ENCODE peak calls at places on chromosomes 4 and X, in seven cellular contexts. G is activated naive CD4-positive, alpha-beta T cell; E is upper lobe of left lung; A is GM10248; P is EL; K is astrocyte; W is uterus. Y is an unnamed sample.

GRCh38 chrX:154409222-154409871 is at the start of gene DNASE1L1:
- DNase-seq in G (no peak), E (peak; percentile 92), A (peak; percentile 75), P (peak; percentile 93), K (peak; percentile 82), W (peak; percentile 79), Y (peak; percentile 60)

GRCh38 chr4:137896221-137896737 is 345.9 kb downstream of the SLC7A11 start:
- DNase-seq in G (no peak), E (no peak), A (no peak), P (no peak), K (peak; percentile 23), W (no peak), Y (no peak)

GRCh38 chrX:10168226-10168625 is 11.5 kb downstream of the CLCN4 start:
- DNase-seq in G (no peak), E (no peak), A (no peak), P (no peak), K (no peak), W (no peak), Y (no peak)

GRCh38 chrX:111375747-111376146 is 36.2 kb downstream of the DCX start:
- DNase-seq in G (no peak), E (no peak), A (no peak), P (no peak), K (no peak), W (no peak), Y (no peak)

GRCh38 chrX:41241962-41242361 is 92.0 kb upstream of the DDX3X start:
- DNase-seq in G (no peak), E (no peak), A (no peak), P (no peak), K (no peak), W (no peak), Y (no peak)

GRCh38 chrX:132294776-132295495 is 75.7 kb upstream of the RAP2C start:
- DNase-seq in G (no peak), E (no peak), A (no peak), P (no peak), K (no peak), W (no peak), Y (no peak)

GRCh38 chrX:133350751-133351150 is 64.5 kb downstream of the GPC4 start:
- DNase-seq in G (no peak), E (peak; percentile 49), A (no peak), P (no peak), K (no peak), W (peak; percentile 57), Y (peak; percentile 4)

GRCh38 chr4:6962211-6963041 is 52.8 kb downstream of the TBC1D14 start:
- DNase-seq in G (no peak), E (no peak), A (peak; percentile 14), P (no peak), K (no peak), W (no peak), Y (no peak)

GRCh38 chr4:8600266-8600665 is 7.7 kb downstream of the CPZ start:
- DNase-seq in G (no peak), E (no peak), A (no peak), P (no peak), K (no peak), W (no peak), Y (no peak)

GRCh38 chr4:57127361-57127760 is 17.2 kb upstream of the IGFBP7 start:
- DNase-seq in G (no peak), E (no peak), A (no peak), P (no peak), K (no peak), W (no peak), Y (no peak)

GRCh38 chrX:118392726-118393125 is 46.8 kb downstream of the WDR44 start:
- DNase-seq in G (no peak), E (no peak), A (no peak), P (no peak), K (peak; percentile 13), W (no peak), Y (no peak)

GRCh38 chr4:94577136-94577535 is 125.4 kb downstream of the PDLIM5 start:
- DNase-seq in G (no peak), E (no peak), A (no peak), P (peak; percentile 38), K (peak; percentile 85), W (peak; percentile 62), Y (no peak)

GRCh38 chr4:146500216-146500615 is 21.5 kb downstream of the SLC10A7 start:
- DNase-seq in G (no peak), E (no peak), A (no peak), P (no peak), K (no peak), W (no peak), Y (no peak)

GRCh38 chr4:121050251-121050650 is 22.1 kb downstream of the NDNF start:
- DNase-seq in G (no peak), E (no peak), A (no peak), P (no peak), K (no peak), W (no peak), Y (no peak)

GRCh38 chrX:115560978-115561604 is at the start of gene PLS3:
- DNase-seq in G (no peak), E (peak; percentile 84), A (peak; percentile 55), P (peak; percentile 87), K (peak; percentile 83), W (peak; percentile 84), Y (no peak)

GRCh38 chrX:108590496-108590895 is 145.9 kb downstream of the IRS4 start:
- DNase-seq in G (no peak), E (no peak), A (no peak), P (peak; percentile 8), K (peak; percentile 55), W (no peak), Y (no peak)

GRCh38 chrX:64894454-64895038 is 81.7 kb downstream of the ZC4H2 start:
- DNase-seq in G (no peak), E (no peak), A (peak; percentile 23), P (peak; percentile 3), K (no peak), W (no peak), Y (no peak)

GRCh38 chrX:103565752-103566151 is 19.6 kb upstream of the TCEAL4 start:
- DNase-seq in G (no peak), E (no peak), A (no peak), P (peak; percentile 72), K (peak; percentile 75), W (no peak), Y (peak; percentile 12)

GRCh38 chr4:172787117-172787516 is 381.5 kb upstream of the GALNT7 start:
- DNase-seq in G (no peak), E (no peak), A (no peak), P (no peak), K (no peak), W (no peak), Y (no peak)

GRCh38 chr4:82710202-82710929 is 88.2 kb downstream of the SCD5 start:
- DNase-seq in G (no peak), E (no peak), A (no peak), P (no peak), K (no peak), W (no peak), Y (no peak)

GRCh38 chrX:11099465-11099864 is 11.7 kb upstream of the HCCS start:
- DNase-seq in G (no peak), E (no peak), A (no peak), P (no peak), K (no peak), W (no peak), Y (no peak)

GRCh38 chr4:24748023-24748422 is 47.4 kb upstream of the SOD3 start:
- DNase-seq in G (no peak), E (no peak), A (no peak), P (no peak), K (no peak), W (no peak), Y (no peak)

GRCh38 chrX:141278306-141278705 is 36.0 kb upstream of the SPANXC start:
- DNase-seq in G (no peak), E (no peak), A (no peak), P (peak; percentile 23), K (no peak), W (no peak), Y (no peak)

GRCh38 chr4:101239685-101240084 is 107.6 kb downstream of the PPP3CA start:
- DNase-seq in G (no peak), E (no peak), A (no peak), P (peak; percentile 11), K (no peak), W (no peak), Y (no peak)

GRCh38 chr4:152106113-152106763 is 345.4 kb upstream of the GATB start:
- DNase-seq in G (no peak), E (peak; percentile 65), A (no peak), P (peak; percentile 97), K (peak; percentile 95), W (peak; percentile 49), Y (peak; percentile 97)